ENCODE peak calls at places on chromosomes 16 and 17, in seven cellular contexts. One of them, this sample, is unnamed.
A peak's percentile ranks its signal among the peaks of the same experiment; 100 is the strongest.

GRCh38 chr17:72139213-72139612 is 18.4 kb downstream of the SOX9 start:
- DNase-seq in PC-3: peak; percentile 71
- DNase-seq in SJCRH30: no peak
- DNase-seq in kidney: no peak
- DNase-seq in heart left ventricle: no peak
- DNase-seq in body of pancreas: no peak
- DNase-seq in MM.1S: no peak
- DNase-seq in this sample: no peak

GRCh38 chr17:65099941-65100315 is 37.2 kb upstream of the RGS9 start:
- DNase-seq in MM.1S: peak; percentile 50
- DNase-seq in body of pancreas: peak; percentile 45
- DNase-seq in heart left ventricle: peak; percentile 70
- DNase-seq in PC-3: peak; percentile 94
- DNase-seq in kidney: no peak
- DNase-seq in SJCRH30: peak; percentile 14
- DNase-seq in this sample: peak; percentile 33

GRCh38 chr17:68257924-68258323 is 10.1 kb downstream of the AMZ2 start:
- DNase-seq in kidney: no peak
- DNase-seq in MM.1S: no peak
- DNase-seq in SJCRH30: no peak
- DNase-seq in body of pancreas: no peak
- DNase-seq in PC-3: no peak
- DNase-seq in heart left ventricle: no peak
- DNase-seq in this sample: no peak

GRCh38 chr16:68901910-68902309 is 58.6 kb downstream of the TANGO6 start:
- DNase-seq in PC-3: peak; percentile 42
- DNase-seq in body of pancreas: no peak
- DNase-seq in SJCRH30: no peak
- DNase-seq in kidney: no peak
- DNase-seq in MM.1S: no peak
- DNase-seq in heart left ventricle: no peak
- DNase-seq in this sample: peak; percentile 46

GRCh38 chr17:57653279-57653678 is 91.8 kb downstream of the CCDC182 start:
- DNase-seq in MM.1S: no peak
- DNase-seq in body of pancreas: no peak
- DNase-seq in SJCRH30: no peak
- DNase-seq in heart left ventricle: no peak
- DNase-seq in PC-3: no peak
- DNase-seq in kidney: no peak
- DNase-seq in this sample: no peak

GRCh38 chr17:77542551-77543490 is 402.1 kb downstream of the SEC14L1 start:
- DNase-seq in kidney: peak; percentile 87
- DNase-seq in PC-3: peak; percentile 91
- DNase-seq in SJCRH30: peak; percentile 84
- DNase-seq in body of pancreas: peak; percentile 74
- DNase-seq in MM.1S: peak; percentile 81
- DNase-seq in heart left ventricle: peak; percentile 81
- DNase-seq in this sample: peak; percentile 92

GRCh38 chr17:7549401-7550055 is 670 bp downstream of the TNFSF12 start:
- DNase-seq in body of pancreas: peak; percentile 39
- DNase-seq in SJCRH30: no peak
- DNase-seq in PC-3: no peak
- DNase-seq in heart left ventricle: no peak
- DNase-seq in kidney: no peak
- DNase-seq in MM.1S: no peak
- DNase-seq in this sample: no peak

GRCh38 chr16:31135535-31136286 is at the start of gene PRSS8:
- DNase-seq in body of pancreas: peak; percentile 97
- DNase-seq in MM.1S: no peak
- DNase-seq in heart left ventricle: no peak
- DNase-seq in PC-3: peak; percentile 54
- DNase-seq in SJCRH30: no peak
- DNase-seq in kidney: peak; percentile 95
- DNase-seq in this sample: no peak

GRCh38 chr16:70809392-70810060 is 8.6 kb upstream of the VAC14 start:
- DNase-seq in PC-3: no peak
- DNase-seq in SJCRH30: no peak
- DNase-seq in body of pancreas: no peak
- DNase-seq in MM.1S: peak; percentile 91
- DNase-seq in heart left ventricle: no peak
- DNase-seq in kidney: no peak
- DNase-seq in this sample: no peak

GRCh38 chr16:11511328-11511727 is 75.4 kb downstream of the LITAF start:
- DNase-seq in body of pancreas: no peak
- DNase-seq in MM.1S: no peak
- DNase-seq in kidney: no peak
- DNase-seq in heart left ventricle: no peak
- DNase-seq in PC-3: no peak
- DNase-seq in SJCRH30: no peak
- DNase-seq in this sample: no peak

GRCh38 chr16:57791903-57792461 is 10.3 kb downstream of the KIFC3 start:
- DNase-seq in kidney: peak; percentile 59
- DNase-seq in heart left ventricle: peak; percentile 22
- DNase-seq in body of pancreas: no peak
- DNase-seq in PC-3: no peak
- DNase-seq in MM.1S: no peak
- DNase-seq in SJCRH30: no peak
- DNase-seq in this sample: no peak

GRCh38 chr16:1070084-1070987 is 2.2 kb upstream of the SSTR5 start:
- DNase-seq in PC-3: no peak
- DNase-seq in kidney: no peak
- DNase-seq in SJCRH30: no peak
- DNase-seq in MM.1S: no peak
- DNase-seq in body of pancreas: no peak
- DNase-seq in heart left ventricle: no peak
- DNase-seq in this sample: no peak

GRCh38 chr17:13753151-13753550 is 151.4 kb upstream of the HS3ST3A1 start:
- DNase-seq in body of pancreas: no peak
- DNase-seq in SJCRH30: no peak
- DNase-seq in heart left ventricle: no peak
- DNase-seq in PC-3: no peak
- DNase-seq in MM.1S: no peak
- DNase-seq in kidney: no peak
- DNase-seq in this sample: no peak

GRCh38 chr16:83247767-83248372 is 559.9 kb upstream of the HSBP1 start:
- DNase-seq in heart left ventricle: no peak
- DNase-seq in SJCRH30: no peak
- DNase-seq in kidney: no peak
- DNase-seq in PC-3: no peak
- DNase-seq in body of pancreas: no peak
- DNase-seq in MM.1S: no peak
- DNase-seq in this sample: no peak
- H3K27ac ChIP-seq in heart left ventricle: peak overlapping the region; percentile 62
- H3K27ac ChIP-seq in SJCRH30: no peak overlapping the region
- H3K27ac ChIP-seq in kidney: no peak overlapping the region
- H3K27ac ChIP-seq in PC-3: no peak overlapping the region
- H3K27ac ChIP-seq in body of pancreas: peak overlapping the region; percentile 24
- H3K27ac ChIP-seq in MM.1S: no peak overlapping the region
- H3K27ac ChIP-seq in this sample: no peak overlapping the region

GRCh38 chr16:85187886-85188285 is 75.6 kb upstream of the CIBAR2 start:
- DNase-seq in PC-3: no peak
- DNase-seq in body of pancreas: no peak
- DNase-seq in SJCRH30: no peak
- DNase-seq in heart left ventricle: no peak
- DNase-seq in MM.1S: no peak
- DNase-seq in kidney: no peak
- DNase-seq in this sample: no peak
- H3K4me3 ChIP-seq in PC-3: no peak overlapping the region
- H3K4me3 ChIP-seq in body of pancreas: no peak overlapping the region
- H3K4me3 ChIP-seq in SJCRH30: no peak overlapping the region
- H3K4me3 ChIP-seq in heart left ventricle: no peak overlapping the region
- H3K4me3 ChIP-seq in MM.1S: no peak overlapping the region
- H3K4me3 ChIP-seq in kidney: no peak overlapping the region
- H3K4me3 ChIP-seq in this sample: no peak overlapping the region

DNA sequence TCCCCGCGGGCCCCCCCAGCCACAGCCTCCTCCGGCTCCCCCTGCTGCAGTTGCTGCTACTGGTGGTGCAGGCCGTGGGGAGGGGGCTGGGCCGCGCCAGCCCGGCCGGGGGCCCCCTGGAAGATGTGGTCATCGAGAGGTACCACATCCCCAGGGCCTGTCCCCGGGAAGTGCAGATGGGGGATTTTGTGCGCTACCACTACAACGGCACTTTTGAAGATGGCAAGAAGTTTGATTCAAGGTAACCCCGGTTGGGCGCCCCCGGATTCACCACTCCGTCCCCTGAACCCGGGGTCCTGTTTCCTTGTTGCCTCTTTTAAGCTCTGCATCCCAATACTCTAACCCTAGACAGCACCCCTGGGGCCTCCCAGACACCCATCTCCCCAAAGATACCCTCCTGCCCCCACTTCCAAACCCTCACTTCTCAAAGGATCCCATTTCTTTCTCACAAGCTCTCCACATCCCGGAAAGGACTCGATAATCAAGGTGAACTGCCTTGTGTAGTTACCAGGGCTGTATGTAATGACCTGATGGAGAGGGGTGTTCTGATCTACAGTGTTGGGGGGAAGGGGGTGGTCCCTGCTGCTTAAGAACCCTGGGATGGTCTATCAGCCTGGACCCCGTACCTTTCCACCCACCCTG is 356 bp downstream of the FKBP10 start:
- DNase-seq in body of pancreas: no peak
- DNase-seq in SJCRH30: no peak
- DNase-seq in MM.1S: no peak
- DNase-seq in heart left ventricle: no peak
- DNase-seq in PC-3: no peak
- DNase-seq in kidney: no peak
- DNase-seq in this sample: no peak
- H3K27ac ChIP-seq in body of pancreas: no peak overlapping the region
- H3K27ac ChIP-seq in SJCRH30: peak overlapping the region; percentile 53
- H3K27ac ChIP-seq in MM.1S: no peak overlapping the region
- H3K27ac ChIP-seq in heart left ventricle: no peak overlapping the region
- H3K27ac ChIP-seq in PC-3: peak overlapping the region; percentile 65
- H3K27ac ChIP-seq in kidney: no peak overlapping the region
- H3K27ac ChIP-seq in this sample: no peak overlapping the region

DNA sequence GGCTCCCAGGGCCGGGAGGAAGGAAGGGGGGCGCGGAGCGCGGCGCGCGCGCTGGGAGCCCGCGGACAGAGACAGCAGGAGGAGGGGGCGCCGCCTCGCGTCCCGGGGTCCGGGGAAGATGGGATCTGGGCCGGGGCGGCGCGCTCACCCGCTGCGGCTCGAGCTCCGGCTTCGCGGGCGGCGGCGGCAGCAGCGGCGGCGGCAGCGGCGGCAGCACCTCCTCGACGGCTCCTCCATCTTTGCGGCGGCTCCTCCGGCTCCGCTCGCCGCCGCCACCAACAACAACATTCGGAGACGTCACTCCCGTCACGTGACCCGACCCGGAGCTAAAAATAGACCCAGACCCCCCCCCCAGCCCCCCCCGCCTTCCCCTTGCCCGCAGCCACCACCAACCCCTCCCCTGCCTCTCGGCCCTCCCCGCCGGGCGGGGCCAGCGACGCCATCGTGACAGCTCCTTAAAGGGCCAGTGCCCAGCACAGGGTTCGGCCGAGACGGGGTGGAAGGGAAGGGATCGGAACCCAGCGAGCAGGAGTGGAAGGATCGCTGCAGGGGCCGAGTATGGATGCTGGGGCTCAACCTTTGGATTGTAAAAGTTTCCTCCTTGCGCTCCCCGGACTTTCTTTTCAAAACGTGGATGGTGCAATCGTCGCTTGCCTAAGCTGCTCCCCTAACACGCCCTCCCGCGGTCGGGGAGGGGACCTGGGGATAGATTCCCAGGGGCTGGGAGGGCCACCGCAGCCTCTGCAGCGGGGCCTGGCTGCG is at the start of gene HDAC5:
- DNase-seq in heart left ventricle: peak; percentile 98
- DNase-seq in MM.1S: peak; percentile 95
- DNase-seq in SJCRH30: peak; percentile 96
- DNase-seq in body of pancreas: peak; percentile 96
- DNase-seq in kidney: peak; percentile 99
- DNase-seq in PC-3: peak; percentile 97
- DNase-seq in this sample: peak; percentile 91
- H3K4me3 ChIP-seq in heart left ventricle: peak within 1 kb of the TSS; percentile 99
- H3K4me3 ChIP-seq in MM.1S: peak within 1 kb of the TSS; percentile 97
- H3K4me3 ChIP-seq in SJCRH30: peak within 1 kb of the TSS; percentile 72
- H3K4me3 ChIP-seq in body of pancreas: peak within 1 kb of the TSS; percentile 77
- H3K4me3 ChIP-seq in kidney: peak within 1 kb of the TSS; percentile 93
- H3K4me3 ChIP-seq in PC-3: peak within 1 kb of the TSS; percentile 72
- H3K4me3 ChIP-seq in this sample: peak within 1 kb of the TSS; percentile 64

DNA sequence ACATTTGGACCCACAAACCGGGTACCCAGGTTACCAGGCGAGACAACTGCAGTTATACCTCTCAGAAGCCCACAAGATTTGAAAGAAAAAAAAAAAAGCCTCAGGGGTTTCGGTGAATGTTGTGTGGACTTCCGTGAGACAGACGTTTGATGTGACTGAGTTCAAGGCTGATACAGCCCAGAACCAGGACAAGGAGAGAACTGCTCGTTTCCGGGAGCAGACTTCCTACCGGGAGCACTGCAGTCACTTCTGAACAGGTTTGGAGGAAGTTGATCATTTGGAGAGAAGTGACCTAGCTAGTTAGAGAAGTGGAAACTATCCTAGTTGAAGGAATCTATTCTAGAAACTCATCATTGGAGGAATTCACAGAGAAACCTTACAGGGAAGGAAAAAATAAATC is 847 bp downstream of the CKLF start:
- DNase-seq in PC-3: no peak
- DNase-seq in heart left ventricle: no peak
- DNase-seq in body of pancreas: no peak
- DNase-seq in kidney: no peak
- DNase-seq in MM.1S: peak; percentile 50
- DNase-seq in SJCRH30: no peak
- DNase-seq in this sample: no peak
- H3K27ac ChIP-seq in PC-3: no peak overlapping the region
- H3K27ac ChIP-seq in heart left ventricle: no peak overlapping the region
- H3K27ac ChIP-seq in body of pancreas: peak overlapping the region; percentile 27
- H3K27ac ChIP-seq in kidney: no peak overlapping the region
- H3K27ac ChIP-seq in MM.1S: peak overlapping the region; percentile 81
- H3K27ac ChIP-seq in SJCRH30: no peak overlapping the region
- H3K27ac ChIP-seq in this sample: no peak overlapping the region

GRCh38 chr17:11240841-11241610 is at the start of gene SHISA6:
- DNase-seq in SJCRH30: no peak
- DNase-seq in PC-3: no peak
- DNase-seq in kidney: peak; percentile 80
- DNase-seq in body of pancreas: no peak
- DNase-seq in MM.1S: no peak
- DNase-seq in heart left ventricle: no peak
- DNase-seq in this sample: peak; percentile 60
- H3K4me3 ChIP-seq in SJCRH30: no peak within 1 kb of the TSS
- H3K4me3 ChIP-seq in PC-3: no peak within 1 kb of the TSS
- H3K4me3 ChIP-seq in kidney: peak within 1 kb of the TSS; percentile 26
- H3K4me3 ChIP-seq in body of pancreas: peak within 1 kb of the TSS; percentile 0
- H3K4me3 ChIP-seq in MM.1S: no peak within 1 kb of the TSS
- H3K4me3 ChIP-seq in heart left ventricle: peak within 1 kb of the TSS; percentile 37
- H3K4me3 ChIP-seq in this sample: peak within 1 kb of the TSS; percentile 65

GRCh38 chr17:54261465-54261864 is 438.7 kb downstream of the KIF2B start:
- DNase-seq in MM.1S: no peak
- DNase-seq in SJCRH30: no peak
- DNase-seq in kidney: no peak
- DNase-seq in PC-3: no peak
- DNase-seq in body of pancreas: no peak
- DNase-seq in heart left ventricle: no peak
- DNase-seq in this sample: no peak

GRCh38 chr17:54256530-54256929 is 433.8 kb downstream of the KIF2B start:
- DNase-seq in SJCRH30: no peak
- DNase-seq in MM.1S: no peak
- DNase-seq in body of pancreas: no peak
- DNase-seq in heart left ventricle: no peak
- DNase-seq in kidney: no peak
- DNase-seq in PC-3: no peak
- DNase-seq in this sample: no peak

GRCh38 chr17:54257440-54257839 is 434.7 kb downstream of the KIF2B start:
- DNase-seq in body of pancreas: no peak
- DNase-seq in SJCRH30: no peak
- DNase-seq in MM.1S: no peak
- DNase-seq in kidney: no peak
- DNase-seq in PC-3: no peak
- DNase-seq in heart left ventricle: no peak
- DNase-seq in this sample: no peak
- H3K27ac ChIP-seq in body of pancreas: no peak overlapping the region
- H3K27ac ChIP-seq in SJCRH30: no peak overlapping the region
- H3K27ac ChIP-seq in MM.1S: no peak overlapping the region
- H3K27ac ChIP-seq in kidney: no peak overlapping the region
- H3K27ac ChIP-seq in PC-3: no peak overlapping the region
- H3K27ac ChIP-seq in heart left ventricle: no peak overlapping the region
- H3K27ac ChIP-seq in this sample: no peak overlapping the region

GRCh38 chr17:3049705-3050295 is 13.6 kb downstream of the OR1D5 start:
- DNase-seq in SJCRH30: no peak
- DNase-seq in heart left ventricle: no peak
- DNase-seq in body of pancreas: no peak
- DNase-seq in PC-3: peak; percentile 16
- DNase-seq in kidney: no peak
- DNase-seq in MM.1S: no peak
- DNase-seq in this sample: no peak
- H3K4me3 ChIP-seq in SJCRH30: no peak overlapping the region
- H3K4me3 ChIP-seq in heart left ventricle: peak overlapping the region; percentile 77
- H3K4me3 ChIP-seq in body of pancreas: no peak overlapping the region
- H3K4me3 ChIP-seq in PC-3: peak overlapping the region; percentile 79
- H3K4me3 ChIP-seq in kidney: peak overlapping the region; percentile 92
- H3K4me3 ChIP-seq in MM.1S: peak overlapping the region; percentile 75
- H3K4me3 ChIP-seq in this sample: peak overlapping the region; percentile 53